ENCODE peak calls at places on chromosomes 4 and X, in four cellular contexts. G, V, T and K are unnamed samples.

GRCh38 chr4:61841710-61842109 is 641.6 kb downstream of the ADGRL3 start:
- DNase-seq in T (no peak), G (no peak), V (no peak), K (no peak)

GRCh38 chr4:139922625-139923024 is 231.4 kb downstream of the MAML3 start:
- DNase-seq in G (no peak), T (no peak), V (no peak), K (no peak)

GRCh38 chr4:161936625-161937133 is 227.1 kb downstream of the FSTL5 start:
- DNase-seq in V (no peak), T (no peak), G (no peak), K (peak)

GRCh38 chr4:19823781-19824180 is 427.9 kb upstream of the SLIT2 start:
- DNase-seq in T (no peak), V (no peak), G (no peak), K (no peak)

GRCh38 chr4:25096553-25097443 is 63.5 kb downstream of the SEPSECS start:
- DNase-seq in T (no peak), G (no peak), V (no peak), K (no peak)

GRCh38 chr4:92334716-92335350 is 31.1 kb downstream of the GRID2 start:
- DNase-seq in G (no peak), V (no peak), T (no peak), K (no peak)

GRCh38 chr4:146243141-146243882 is 29.0 kb downstream of the REELD1 start:
- DNase-seq in V (peak), G (peak), T (peak), K (no peak)

GRCh38 chrX:100363926-100364325 is 46.1 kb downstream of the PCDH19 start:
- DNase-seq in V (no peak), T (no peak), G (no peak), K (no peak)

GRCh38 chrX:16870861-16871584 is 861 bp upstream of the RBBP7 start:
- DNase-seq in G (no peak), V (no peak), T (no peak), K (no peak)

GRCh38 chr4:89296399-89296798 is 11.2 kb downstream of the GPRIN3 start:
- DNase-seq in G (no peak), V (no peak), T (no peak), K (no peak)

GRCh38 chr4:150217804-150218203 is 139.6 kb downstream of the DCLK2 start:
- DNase-seq in V (no peak), G (no peak), T (no peak), K (no peak)

GRCh38 chr4:6855692-6856297 is 53.8 kb upstream of the TBC1D14 start:
- DNase-seq in T (peak), G (no peak), V (no peak), K (no peak)

GRCh38 chrX:2546496-2546895 is 45.7 kb upstream of the DHRSX start:
- DNase-seq in T (no peak), G (no peak), V (no peak), K (no peak)

GRCh38 chr4:10058371-10058770 is 37.1 kb upstream of the SLC2A9 start:
- DNase-seq in T (no peak), G (no peak), V (no peak), K (no peak)

GRCh38 chrX:149467920-149468319 is 37.2 kb downstream of the IDS start:
- DNase-seq in T (no peak), G (no peak), V (no peak), K (no peak)

GRCh38 chrX:154785711-154786110 is 19.6 kb downstream of the MPP1 start:
- DNase-seq in T (no peak), V (no peak), G (no peak), K (no peak)

GRCh38 chr4:155759372-155760252 is 791 bp downstream of the GUCY1B1 start:
- DNase-seq in T (no peak), G (peak), V (no peak), K (no peak)

GRCh38 chr4:187666634-187667033 is 328.9 kb upstream of the ZFP42 start:
- DNase-seq in T (no peak), V (no peak), G (no peak), K (no peak)

GRCh38 chrX:41677183-41677582 is 11.6 kb upstream of the GPR34 start:
- DNase-seq in V (no peak), G (no peak), T (no peak), K (no peak)

DNA sequence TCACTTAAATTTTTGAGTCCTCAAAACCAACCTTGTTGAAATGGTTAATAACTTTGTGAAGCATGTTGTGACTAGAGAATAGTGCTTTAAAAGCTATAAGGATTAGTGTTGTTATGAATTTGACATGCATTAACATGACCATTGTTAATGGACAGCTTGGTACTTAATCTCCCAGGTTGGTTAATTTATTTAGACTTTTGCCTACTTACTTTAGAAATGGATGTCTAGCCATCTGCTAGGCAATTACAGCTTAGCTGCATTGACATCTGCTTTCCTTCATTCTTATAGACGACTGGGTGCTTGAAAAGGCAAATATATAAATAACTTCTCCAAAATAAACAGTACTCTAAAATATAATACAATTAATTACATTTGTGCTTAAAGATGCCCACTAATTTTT is 368.0 kb downstream of the CCSER1 start:
- DNase-seq in T (no peak), G (no peak), V (no peak), K (no peak)
- TF ChIP-seq EGR1 in T (no peak), G (no peak), V (no peak), K (no peak)

GRCh38 chr4:168562021-168562691 is 65.3 kb downstream of the PALLD start:
- DNase-seq in V (no peak), T (no peak), G (no peak), K (no peak)
- TF ChIP-seq EGR1 in V (no peak), T (no peak), G (no peak), K (no peak)

GRCh38 chr4:54658321-54659093 is 750 bp downstream of the KIT start:
- DNase-seq in G (peak), T (no peak), V (no peak), K (peak)
- TF ChIP-seq EGR1 in G (no peak), T (no peak), V (no peak), K (no peak)

DNA sequence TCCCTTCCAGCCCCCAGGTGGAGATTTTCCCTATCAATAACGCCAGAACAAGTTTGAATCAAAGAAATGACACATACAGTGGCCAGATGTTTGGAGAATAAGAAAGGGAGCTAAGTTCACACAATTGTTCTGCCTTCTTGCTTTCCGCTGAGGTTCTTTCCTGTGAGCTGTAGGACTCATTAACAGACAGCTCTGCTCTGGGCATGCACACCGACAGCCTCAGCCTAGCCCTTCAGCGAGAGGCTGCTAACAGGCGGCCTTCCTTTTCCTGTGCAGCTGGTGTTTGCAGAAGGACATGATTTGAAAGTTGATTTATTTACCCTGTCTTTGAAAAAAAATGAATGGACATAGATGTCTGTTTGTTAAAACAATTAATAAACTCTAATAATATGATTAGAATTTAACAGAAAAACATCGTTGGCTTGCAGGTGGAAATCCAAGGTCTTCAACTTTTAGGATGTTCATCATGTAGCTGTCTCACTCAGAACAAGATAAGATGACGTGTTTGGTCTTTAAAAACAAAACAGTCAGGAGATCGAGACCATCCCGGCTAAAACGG is 183.3 kb downstream of the KDR start:
- DNase-seq in G (no peak), V (no peak), T (no peak), K (no peak)
- TF ChIP-seq EGR1 in G (no peak), V (no peak), T (no peak), K (no peak)